ENCODE peak calls at places on chromosomes 4 and X, in five cellular contexts. X, O, C, L and G are unnamed samples. For H3K27me3, the result is how much of the 10 kb centered on the place peaks cover.

GRCh38 chrX:1592128-1592862 is 891 bp downstream of the AKAP17A start:
- DNase-seq in X (peak), O (no peak), C (no peak), L (no peak), G (no peak)

GRCh38 chrX:29090811-29091210 is 503.6 kb downstream of the IL1RAPL1 start:
- DNase-seq in X (no peak), O (no peak), C (no peak), L (no peak), G (no peak)

GRCh38 chr4:185396724-185397402 is at the start of gene ANKRD37:
- DNase-seq in X (peak), O (no peak), C (peak), L (no peak), G (no peak)

GRCh38 chr4:88957570-88957969 is 99.4 kb downstream of the FAM13A start:
- DNase-seq in X (no peak), O (no peak), C (no peak), L (no peak), G (no peak)

GRCh38 chrX:34578237-34578636 is 78.8 kb downstream of the TMEM47 start:
- DNase-seq in X (no peak), O (no peak), C (no peak), L (no peak), G (no peak)

GRCh38 chr4:7771541-7772507 is 167.8 kb downstream of the AFAP1 start:
- DNase-seq in X (peak), O (no peak), C (no peak), L (peak), G (no peak)

GRCh38 chrX:63513825-63514574 is 162.9 kb upstream of the SPIN4 start:
- DNase-seq in X (no peak), O (no peak), C (no peak), L (no peak), G (no peak)

GRCh38 chr4:87974856-87975462 is 555 bp upstream of the SPP1 start:
- DNase-seq in X (no peak), O (no peak), C (no peak), L (no peak), G (no peak)

GRCh38 chrX:53265771-53266170 is 15.6 kb downstream of the IQSEC2 start:
- DNase-seq in X (no peak), O (no peak), C (no peak), L (no peak), G (no peak)

GRCh38 chr4:19051751-19052296 is 1030.3 kb upstream of the LCORL start:
- DNase-seq in X (no peak), O (no peak), C (no peak), L (no peak), G (no peak)

GRCh38 chr4:181688416-181688815 is 554.8 kb upstream of the TENM3 start:
- DNase-seq in X (no peak), O (no peak), C (no peak), L (no peak), G (no peak)

GRCh38 chrX:56211701-56212100 is 20.5 kb upstream of the KLF8 start:
- DNase-seq in X (no peak), O (no peak), C (no peak), L (no peak), G (no peak)

GRCh38 chr4:168877779-168878491 is 132.1 kb downstream of the CBR4 start:
- DNase-seq in X (no peak), O (no peak), C (peak), L (no peak), G (no peak)

GRCh38 chr4:129233691-129234090 is 137.7 kb downstream of the C4orf33 start:
- DNase-seq in X (no peak), O (no peak), C (no peak), L (no peak), G (no peak)

GRCh38 chrX:153598541-153599191 is at the start of gene CCNQ:
- DNase-seq in X (peak), O (no peak), C (peak), L (no peak), G (no peak)

GRCh38 chr4:159764343-159764952 is 661.6 kb downstream of the RAPGEF2 start:
- DNase-seq in X (no peak), O (no peak), C (no peak), L (no peak), G (no peak)

GRCh38 chrX:3485727-3486126 is 139.3 kb upstream of the MXRA5 start:
- DNase-seq in X (no peak), O (no peak), C (no peak), L (no peak), G (no peak)

GRCh38 chr4:138870739-138871633 is 144.6 kb upstream of the NOCT start:
- DNase-seq in X (peak), O (no peak), C (no peak), L (peak), G (no peak)

GRCh38 chrX:54045563-54046228 is 1.4 kb upstream of the PHF8 start:
- DNase-seq in X (no peak), O (no peak), C (no peak), L (no peak), G (no peak)

GRCh38 chrX:10893976-10894375 is 217.2 kb upstream of the HCCS start:
- DNase-seq in X (no peak), O (no peak), C (no peak), L (no peak), G (no peak)

GRCh38 chr4:14280567-14280966 is 653.0 kb upstream of the BOD1L1 start:
- DNase-seq in X (no peak), O (no peak), C (no peak), L (no peak), G (no peak)
- TF ChIP-seq EP300 in X (no peak), O (no peak), C (no peak), L (no peak), G (no peak)

GRCh38 chrX:132490086-132490419 is 1.2 kb upstream of the MBNL3 start:
- DNase-seq in X (peak), O (no peak), C (no peak), L (no peak), G (no peak)
- H3K27me3 ChIP-seq in X (under half), O (under half), C (under half), L (under half), G (under half)

GRCh38 chr4:152572417-152573086 is 36.7 kb upstream of the FBXW7 start:
- DNase-seq in X (no peak), O (no peak), C (no peak), L (no peak), G (no peak)
- TF ChIP-seq EP300 in X (no peak), O (no peak), C (no peak), L (no peak), G (no peak)

GRCh38 chrX:39406799-39407198 is 605.5 kb downstream of the MID1IP1 start:
- DNase-seq in X (no peak), O (no peak), C (no peak), L (no peak), G (no peak)

GRCh38 chrX:39414290-39414847 is 613.1 kb downstream of the MID1IP1 start:
- DNase-seq in X (no peak), O (no peak), C (no peak), L (no peak), G (no peak)

GRCh38 chrX:39409246-39409917 is 608.1 kb downstream of the MID1IP1 start:
- DNase-seq in X (no peak), O (no peak), C (no peak), L (no peak), G (no peak)
- H3K27me3 ChIP-seq in X (under half), O (under half), C (under half), L (under half), G (under half)

DNA sequence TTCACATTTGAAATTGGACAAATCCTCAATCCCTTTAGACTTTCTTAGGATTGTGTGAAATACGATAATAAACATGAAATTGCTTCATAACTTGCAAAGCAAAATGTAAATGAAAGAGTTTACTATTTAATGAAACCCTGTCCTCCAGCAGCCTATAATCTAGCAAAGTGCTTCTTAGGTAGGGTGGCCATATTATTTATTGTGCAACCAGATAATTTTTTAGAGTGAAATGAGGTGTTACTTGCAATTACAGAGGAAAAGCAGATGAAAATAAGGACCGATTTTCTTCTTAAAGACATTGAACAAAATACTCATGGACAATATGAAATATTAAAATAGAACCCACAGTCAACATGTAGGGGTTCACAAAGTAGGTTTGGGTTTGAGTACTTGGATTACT is 116.2 kb upstream of the GALNT7 start:
- DNase-seq in X (no peak), O (no peak), C (no peak), L (no peak), G (no peak)
- TF ChIP-seq EP300 in X (no peak), O (no peak), C (no peak), L (no peak), G (no peak)

GRCh38 chrX:101813200-101813599 is 118.6 kb downstream of the ZMAT1 start:
- DNase-seq in X (no peak), O (no peak), C (no peak), L (no peak), G (no peak)
- H3K27me3 ChIP-seq in X (under half), O (under half), C (under half), L (under half), G (under half)